ENCODE peak calls at places on chromosome 12, in four cellular contexts. C is psoas muscle, S is uterus, I is neural progenitor cell. A is an unnamed sample.

GRCh38 chr12:107791465-107792089 is 17.1 kb downstream of the ASCL4 start:
- DNase-seq in S (no peak), C (no peak), I (no peak), A (no peak)

GRCh38 chr12:38142974-38143373 is 173.6 kb upstream of the ALG10B start:
- DNase-seq in S (no peak), I (no peak), C (no peak), A (no peak)

GRCh38 chr12:87820524-87821194 is 208.5 kb downstream of the C12orf50 start:
- DNase-seq in C (no peak), S (no peak), I (no peak), A (no peak)

GRCh38 chr12:101939856-101940265 is 62.5 kb downstream of the DRAM1 start:
- DNase-seq in S (peak), C (no peak), I (peak), A (no peak)

GRCh38 chr12:62724947-62725447 is 210.0 kb downstream of the PPM1H start:
- DNase-seq in C (no peak), I (peak), S (peak), A (peak)

GRCh38 chr12:43805857-43806736 is at the start of gene TWF1:
- DNase-seq in C (peak), I (peak), S (peak), A (peak)

GRCh38 chr12:113471619-113472171 is at the start of gene LHX5:
- DNase-seq in S (no peak), I (peak), C (no peak), A (no peak)

GRCh38 chr12:101995684-101996083 is 66.1 kb downstream of the WASHC3 start:
- DNase-seq in I (no peak), S (no peak), C (no peak), A (no peak)

GRCh38 chr12:130562711-130563110 is 153.4 kb downstream of the RIMBP2 start:
- DNase-seq in S (no peak), C (no peak), I (no peak), A (no peak)

GRCh38 chr12:92080390-92081285 is 65.0 kb downstream of the BTG1 start:
- DNase-seq in I (no peak), S (no peak), C (no peak), A (no peak)

GRCh38 chr12:12563529-12563928 is 866 bp upstream of the DUSP16 start:
- DNase-seq in S (peak), I (peak), C (no peak), A (no peak)

GRCh38 chr12:122982494-122982850 is 2.0 kb downstream of the ARL6IP4 start:
- DNase-seq in C (peak), I (no peak), S (no peak), A (no peak)

GRCh38 chr12:82555699-82556098 is 131.0 kb upstream of the TMTC2 start:
- DNase-seq in C (no peak), S (no peak), I (no peak), A (no peak)

DNA sequence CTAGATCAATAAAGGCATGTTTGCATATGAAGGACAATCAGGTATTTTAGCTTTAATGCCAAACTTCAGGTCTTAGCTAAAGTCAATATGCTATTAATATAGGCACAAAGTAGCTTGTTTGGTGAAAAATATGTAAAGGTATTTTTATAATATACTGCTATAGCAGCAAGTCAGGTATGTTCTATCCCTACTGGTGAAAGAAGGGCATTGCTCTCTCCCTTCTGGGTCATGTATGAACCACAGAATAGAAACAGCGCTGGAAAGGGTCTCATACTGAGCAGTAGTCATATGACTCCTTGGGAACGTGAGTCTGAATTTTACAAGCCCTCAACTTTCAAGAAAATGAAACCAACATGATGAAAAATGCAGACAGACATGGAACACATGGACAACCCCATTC is 314.6 kb downstream of the GRIN2B start:
- DNase-seq in C (no peak), S (no peak), I (peak), A (no peak)
- TF ChIP-seq CTCF in C (no peak), S (no peak), I (peak), A (no peak)

DNA sequence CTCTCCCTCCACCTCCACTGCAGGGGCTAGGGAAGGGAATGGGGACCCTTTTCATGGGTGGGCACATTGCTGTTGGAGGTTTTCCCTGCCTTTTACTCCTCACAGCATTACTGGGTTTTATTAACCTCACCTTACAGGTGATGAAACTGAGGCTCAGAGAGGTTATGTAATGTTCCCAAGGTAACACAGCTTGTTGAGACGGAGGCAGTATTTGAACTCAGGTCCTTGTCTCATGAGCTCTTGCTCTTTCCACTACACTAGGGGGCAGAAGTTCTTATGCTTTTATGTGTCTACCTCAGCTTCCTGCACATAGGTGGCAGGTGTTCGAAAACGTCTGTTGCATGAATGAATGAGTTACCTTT is 11.7 kb downstream of the CISTR start:
- DNase-seq in S (no peak), C (no peak), I (no peak), A (no peak)
- H3K4me3 ChIP-seq in S (no peak), C (peak), I (peak), A (no peak)

GRCh38 chr12:69630191-69630590 is 19.5 kb upstream of the LRRC10 start:
- DNase-seq in C (no peak), I (no peak), S (no peak), A (no peak)
- TF ChIP-seq CTCF in C (peak), I (peak), S (no peak), A (no peak)

DNA sequence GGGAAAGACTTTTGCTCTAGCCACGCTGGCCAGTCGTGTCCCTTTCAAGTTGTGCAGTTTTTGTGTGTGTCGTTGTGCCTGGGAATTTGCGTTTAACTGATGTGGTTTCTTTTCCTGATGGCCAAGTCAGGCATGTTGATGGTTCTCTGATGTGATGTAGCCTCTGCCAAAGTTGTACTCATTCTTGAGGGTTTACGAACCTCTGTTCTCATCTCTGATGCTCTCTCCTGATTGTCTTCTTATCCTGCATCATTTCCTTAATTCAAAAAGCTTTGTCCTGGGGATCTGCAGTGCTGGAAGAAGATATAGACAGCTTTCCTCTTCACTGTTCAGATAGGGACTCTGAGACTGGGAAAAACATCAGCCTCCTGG is 25.4 kb downstream of the CD9 start:
- DNase-seq in S (no peak), C (no peak), I (no peak), A (no peak)
- H3K4me3 ChIP-seq in S (no peak), C (peak), I (no peak), A (no peak)

DNA sequence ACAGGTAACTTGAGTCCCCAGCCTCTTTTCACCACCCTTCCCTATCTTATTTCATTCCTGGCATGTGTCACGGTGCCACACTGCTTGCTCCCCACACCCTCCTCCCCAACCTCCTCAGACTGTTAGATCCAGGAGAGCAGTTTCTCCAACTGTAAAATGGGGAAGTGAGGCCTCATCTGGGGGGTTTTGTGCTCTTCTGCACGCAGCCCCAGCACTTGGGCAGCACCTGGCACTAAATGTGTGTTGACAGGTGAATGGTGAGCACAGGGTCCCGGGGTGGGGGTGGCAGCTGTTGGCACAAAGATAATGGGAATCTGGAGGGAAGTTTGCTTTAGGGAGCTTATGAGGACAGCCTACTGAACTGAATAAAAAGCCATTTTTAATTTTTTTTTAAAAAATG is 113.1 kb downstream of the GLT1D1 start:
- DNase-seq in C (no peak), I (no peak), S (no peak), A (no peak)
- TF ChIP-seq CTCF in C (no peak), I (no peak), S (no peak), A (no peak)

GRCh38 chr12:49332441-49332861 is 4.5 kb downstream of the C1QL4 start:
- DNase-seq in I (no peak), C (no peak), S (no peak), A (no peak)
- H3K4me3 ChIP-seq in I (no peak), C (peak), S (no peak), A (no peak)

GRCh38 chr12:110613771-110614684 is at the start of gene TCTN1:
- DNase-seq in C (peak), I (peak), S (peak), A (peak)
- TF ChIP-seq CTCF in C (no peak), I (no peak), S (peak), A (no peak)

DNA sequence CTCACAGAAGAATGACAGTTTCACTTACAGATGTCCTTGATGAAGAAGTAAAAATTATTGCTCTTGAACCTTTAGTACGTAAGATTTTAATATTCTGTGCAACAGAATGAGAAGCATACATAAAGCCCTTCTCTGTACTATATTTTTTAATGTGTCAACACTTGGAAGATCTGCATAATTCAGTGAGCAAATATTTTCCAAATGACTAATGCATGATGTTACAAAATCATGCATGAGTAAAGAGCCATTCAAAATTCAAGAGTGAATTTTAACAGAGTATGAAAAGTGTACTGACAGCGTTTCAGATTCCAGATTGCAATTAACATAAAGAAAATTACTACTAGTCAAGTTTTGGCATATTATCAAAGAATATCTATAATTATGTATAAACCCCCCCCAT is 101.4 kb upstream of the BBS10 start:
- DNase-seq in C (no peak), S (no peak), I (no peak), A (no peak)
- H3K4me3 ChIP-seq in C (no peak), S (no peak), I (no peak), A (no peak)

GRCh38 chr12:64273527-64274403 is 51.7 kb upstream of the KICS2 start:
- DNase-seq in I (peak), S (no peak), C (no peak), A (no peak)
- TF ChIP-seq CTCF in I (peak), S (no peak), C (peak), A (no peak)